ENCODE peak calls at places on chromosomes 1 and 21, in eight cellular contexts. M, L, G, E, X, J, Q and V are unnamed samples.

GRCh38 chr1:34156739-34157138 is 8.3 kb downstream of the CSMD2 start:
- DNase-seq in M (no peak), L (no peak), G (no peak), E (no peak), X (no peak), J (no peak), Q (no peak), V (no peak)

GRCh38 chr21:32114434-32115063 is 164.3 kb downstream of the MIS18A start:
- DNase-seq in M (no peak), L (no peak), G (no peak), E (no peak), X (no peak), J (no peak), Q (no peak), V (no peak)

GRCh38 chr1:92509619-92510018 is 22.9 kb upstream of the GFI1 start:
- DNase-seq in M (no peak), L (no peak), G (no peak), E (no peak), X (no peak), J (no peak), Q (no peak), V (no peak)

GRCh38 chr1:87760100-87760499 is 431.4 kb downstream of the LMO4 start:
- DNase-seq in M (no peak), L (no peak), G (no peak), E (no peak), X (no peak), J (no peak), Q (no peak), V (no peak)

GRCh38 chr1:53326598-53327182 is 1.2 kb downstream of the LRP8 start:
- DNase-seq in M (no peak), L (no peak), G (no peak), E (no peak), X (no peak), J (peak; percentile 73), Q (no peak), V (peak; percentile 37)

GRCh38 chr1:8471451-8471850 is 153.5 kb downstream of the SLC45A1 start:
- DNase-seq in M (no peak), L (no peak), G (no peak), E (no peak), X (no peak), J (no peak), Q (no peak), V (no peak)

GRCh38 chr1:152398812-152399698 is 15.0 kb downstream of the CRNN start:
- DNase-seq in M (no peak), L (no peak), G (no peak), E (peak; percentile 6), X (no peak), J (peak; percentile 6), Q (no peak), V (peak; percentile 55)

GRCh38 chr1:58748625-58749198 is 35.1 kb downstream of the JUN start:
- DNase-seq in M (no peak), L (no peak), G (no peak), E (no peak), X (no peak), J (no peak), Q (no peak), V (no peak)

GRCh38 chr21:44448651-44449131 is 6.6 kb upstream of the LRRC3 start:
- DNase-seq in M (no peak), L (no peak), G (no peak), E (no peak), X (no peak), J (no peak), Q (no peak), V (no peak)

GRCh38 chr1:14987829-14988603 is 165.5 kb upstream of the TMEM51 start:
- DNase-seq in M (no peak), L (no peak), G (no peak), E (no peak), X (no peak), J (no peak), Q (no peak), V (no peak)

GRCh38 chr1:161801955-161802354 is 35.8 kb downstream of the ATF6 start:
- DNase-seq in M (no peak), L (no peak), G (no peak), E (no peak), X (no peak), J (no peak), Q (no peak), V (no peak)